ENCODE peak calls at places on chromosome 11, in seven cellular contexts. S is uterus, O is cardiac muscle cell, Q is right atrium auricular region, K is mucosa of descending colon, L is thyroid gland, J is esophagus squamous epithelium. D is an unnamed sample.

GRCh38 chr11:121583825-121584224 is 131.1 kb upstream of the SORL1-AS1 start:
- DNase-seq in S (no peak), O (no peak), Q (no peak), K (no peak), L (no peak), J (no peak), D (no peak)

GRCh38 chr11:124951341-124951740 is 2.7 kb upstream of the CCDC15 start:
- DNase-seq in S (no peak), O (no peak), Q (no peak), K (no peak), L (no peak), J (no peak), D (no peak)

GRCh38 chr11:5174934-5175333 is 20.4 kb upstream of the OR52A1 start:
- DNase-seq in S (no peak), O (no peak), Q (no peak), K (no peak), L (no peak), J (no peak), D (no peak)

GRCh38 chr11:134587345-134587744 is 175.3 kb upstream of the B3GAT1 start:
- DNase-seq in S (no peak), O (no peak), Q (peak), K (no peak), L (no peak), J (no peak), D (no peak)

GRCh38 chr11:7196396-7197146 is 55.1 kb upstream of the SYT9 start:
- DNase-seq in S (no peak), O (no peak), Q (no peak), K (no peak), L (no peak), J (no peak), D (no peak)

GRCh38 chr11:100624346-100624745 is 62.7 kb upstream of the ARHGAP42 start:
- DNase-seq in S (no peak), O (no peak), Q (no peak), K (no peak), L (no peak), J (no peak), D (no peak)

GRCh38 chr11:57530215-57530595 is 349 bp downstream of the TIMM10 start:
- DNase-seq in S (no peak), O (no peak), Q (no peak), K (no peak), L (no peak), J (no peak), D (no peak)

GRCh38 chr11:62680825-62681240 is 2.0 kb upstream of the UBXN1 start:
- DNase-seq in S (no peak), O (peak), Q (peak), K (no peak), L (no peak), J (no peak), D (peak)

GRCh38 chr11:19723572-19724342 is 11.1 kb downstream of the NAV2 start:
- DNase-seq in S (no peak), O (no peak), Q (no peak), K (no peak), L (peak), J (no peak), D (peak)

GRCh38 chr11:21769188-21769587 is 423.7 kb upstream of the ANO5 start:
- DNase-seq in S (no peak), O (no peak), Q (no peak), K (no peak), L (no peak), J (no peak), D (no peak)

GRCh38 chr11:18775492-18776292 is 15.9 kb downstream of the PTPN5 start:
- DNase-seq in S (no peak), O (peak), Q (no peak), K (peak), L (peak), J (no peak), D (peak)

GRCh38 chr11:112477152-112477928 is 216.7 kb upstream of the PLET1 start:
- DNase-seq in S (no peak), O (no peak), Q (no peak), K (no peak), L (no peak), J (no peak), D (no peak)

GRCh38 chr11:111359223-111360149 is 19.6 kb downstream of the POU2AF1 start:
- DNase-seq in S (no peak), O (no peak), Q (no peak), K (no peak), L (no peak), J (no peak), D (no peak)

GRCh38 chr11:65522640-65523322 is 2.1 kb upstream of the SCYL1 start:
- DNase-seq in S (no peak), O (no peak), Q (no peak), K (peak), L (no peak), J (no peak), D (no peak)

GRCh38 chr11:6611092-6612007 is 666 bp downstream of the TAF10 start:
- DNase-seq in S (peak), O (no peak), Q (no peak), K (peak), L (peak), J (no peak), D (no peak)

GRCh38 chr11:126495806-126496205 is 140.3 kb downstream of the ST3GAL4 start:
- DNase-seq in S (no peak), O (peak), Q (no peak), K (no peak), L (no peak), J (no peak), D (no peak)

GRCh38 chr11:115590254-115590653 is 86.0 kb upstream of the CADM1 start:
- DNase-seq in S (no peak), O (peak), Q (no peak), K (no peak), L (no peak), J (no peak), D (no peak)

GRCh38 chr11:126113515-126113957 is 50.9 kb upstream of the CDON start:
- DNase-seq in S (peak), O (peak), Q (peak), K (peak), L (peak), J (no peak), D (peak)

GRCh38 chr11:33997473-33998347 is 53.8 kb upstream of the CAPRIN1 start:
- DNase-seq in S (no peak), O (peak), Q (no peak), K (no peak), L (no peak), J (no peak), D (no peak)

GRCh38 chr11:68974421-68975194 is 6.2 kb downstream of the MRGPRD start:
- DNase-seq in S (peak), O (no peak), Q (no peak), K (no peak), L (no peak), J (no peak), D (no peak)

GRCh38 chr11:103433976-103434375 is 324.8 kb downstream of the DYNC2H1 start:
- DNase-seq in S (no peak), O (no peak), Q (no peak), K (no peak), L (no peak), J (no peak), D (peak)

GRCh38 chr11:117799634-117800033 is 2.6 kb upstream of the DSCAML1 start:
- DNase-seq in S (no peak), O (no peak), Q (no peak), K (no peak), L (no peak), J (no peak), D (no peak)

GRCh38 chr11:105553015-105553414 is 56.9 kb upstream of the GRIA4 start:
- DNase-seq in S (no peak), O (no peak), Q (no peak), K (no peak), L (no peak), J (no peak), D (no peak)

GRCh38 chr11:69032833-69033232 is 15.9 kb upstream of the TPCN2 start:
- DNase-seq in S (no peak), O (no peak), Q (no peak), K (no peak), L (no peak), J (no peak), D (no peak)

GRCh38 chr11:20032577-20033265 is 127.6 kb downstream of the DBX1 start:
- DNase-seq in S (no peak), O (no peak), Q (no peak), K (no peak), L (no peak), J (no peak), D (peak)

GRCh38 chr11:10459029-10459970 is 4.2 kb downstream of the AMPD3 start:
- DNase-seq in S (no peak), O (peak), Q (no peak), K (no peak), L (no peak), J (no peak), D (no peak)

GRCh38 chr11:125373426-125374391 is 122.4 kb downstream of the FEZ1 start:
- DNase-seq in S (no peak), O (no peak), Q (no peak), K (no peak), L (no peak), J (no peak), D (no peak)

GRCh38 chr11:131893988-131894387 is 523.6 kb downstream of the NTM start:
- DNase-seq in S (no peak), O (no peak), Q (no peak), K (no peak), L (no peak), J (no peak), D (no peak)

GRCh38 chr11:131897976-131898375 is 527.6 kb downstream of the NTM start:
- DNase-seq in S (no peak), O (no peak), Q (no peak), K (no peak), L (no peak), J (no peak), D (no peak)

GRCh38 chr11:131894615-131895544 is 524.5 kb downstream of the NTM start:
- DNase-seq in S (no peak), O (peak), Q (no peak), K (no peak), L (no peak), J (no peak), D (no peak)

GRCh38 chr11:131897247-131897646 is 526.8 kb downstream of the NTM start:
- DNase-seq in S (no peak), O (no peak), Q (no peak), K (no peak), L (no peak), J (no peak), D (no peak)

DNA sequence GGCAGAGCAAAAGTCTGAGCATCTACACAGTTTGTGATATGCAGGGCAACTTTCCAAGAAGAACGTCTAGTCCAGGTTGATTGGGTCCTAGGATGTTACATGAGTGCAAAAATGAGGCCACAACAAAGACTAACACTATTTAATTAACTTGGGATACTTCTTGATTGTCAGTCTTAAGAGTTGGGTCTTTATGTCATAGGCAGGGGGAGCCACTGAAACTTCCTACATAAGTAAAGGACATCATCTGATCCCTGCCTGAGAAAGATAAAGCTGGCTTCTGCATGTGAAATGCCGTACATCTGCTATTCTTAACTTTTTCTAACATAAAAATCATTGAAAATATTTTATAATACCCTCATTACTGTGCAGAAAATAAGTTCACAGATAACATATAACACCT is 525.5 kb downstream of the NTM start:
- DNase-seq in S (no peak), O (no peak), Q (no peak), K (no peak), L (no peak), J (no peak), D (no peak)
- TF ChIP-seq CTCF in S (no peak), O (no peak), Q (no peak), K (no peak), L (no peak), J (no peak), D (no peak)

GRCh38 chr11:128692750-128693578 is 908 bp upstream of the FLI1 start:
- DNase-seq in S (no peak), O (no peak), Q (no peak), K (peak), L (no peak), J (no peak), D (peak)

GRCh38 chr11:128690746-128691091 is 3.2 kb upstream of the FLI1 start:
- DNase-seq in S (no peak), O (no peak), Q (no peak), K (no peak), L (no peak), J (no peak), D (no peak)

GRCh38 chr11:128689586-128689945 is 4.3 kb upstream of the FLI1 start:
- DNase-seq in S (no peak), O (no peak), Q (no peak), K (no peak), L (no peak), J (no peak), D (no peak)

GRCh38 chr11:128689946-128690745 is 3.7 kb upstream of the FLI1 start:
- DNase-seq in S (no peak), O (peak), Q (no peak), K (no peak), L (peak), J (no peak), D (no peak)

GRCh38 chr11:128691802-128692749 is 1.8 kb upstream of the FLI1 start:
- DNase-seq in S (no peak), O (no peak), Q (no peak), K (no peak), L (no peak), J (no peak), D (no peak)
- H3K4me3 ChIP-seq in S (no peak), O (no peak), Q (peak), K (no peak), L (peak), J (peak), D (peak)

GRCh38 chr11:70498976-70499801 is 100.9 kb downstream of the CTTN start:
- DNase-seq in S (no peak), O (no peak), Q (no peak), K (peak), L (no peak), J (no peak), D (no peak)
- TF ChIP-seq CTCF in S (no peak), O (no peak), Q (no peak), K (no peak), L (no peak), J (no peak), D (no peak)

GRCh38 chr11:67315325-67315909 is 12.1 kb downstream of the SSH3 start:
- DNase-seq in S (no peak), O (no peak), Q (no peak), K (no peak), L (no peak), J (no peak), D (no peak)

GRCh38 chr11:67314218-67314617 is 10.9 kb downstream of the SSH3 start:
- DNase-seq in S (no peak), O (no peak), Q (no peak), K (no peak), L (no peak), J (no peak), D (no peak)

GRCh38 chr11:67318239-67318555 is 14.9 kb downstream of the SSH3 start:
- DNase-seq in S (no peak), O (no peak), Q (no peak), K (no peak), L (no peak), J (no peak), D (no peak)

GRCh38 chr11:67317365-67318238 is 14.3 kb downstream of the SSH3 start:
- DNase-seq in S (peak), O (peak), Q (peak), K (peak), L (peak), J (peak), D (peak)

GRCh38 chr11:67316882-67317364 is 13.6 kb downstream of the SSH3 start:
- DNase-seq in S (no peak), O (no peak), Q (peak), K (no peak), L (peak), J (no peak), D (no peak)
- H3K4me3 ChIP-seq in S (peak), O (peak), Q (peak), K (peak), L (peak), J (peak), D (peak)

GRCh38 chr11:3051435-3052108 is 5.7 kb downstream of the CARS1 start:
- DNase-seq in S (no peak), O (no peak), Q (no peak), K (no peak), L (no peak), J (no peak), D (no peak)
- TF ChIP-seq CTCF in S (no peak), O (peak), Q (no peak), K (no peak), L (no peak), J (no peak), D (peak)

GRCh38 chr11:66969584-66970205 is 5.4 kb upstream of the C11orf86 start:
- DNase-seq in S (no peak), O (no peak), Q (no peak), K (no peak), L (no peak), J (no peak), D (peak)

GRCh38 chr11:66971483-66971882 is 3.6 kb upstream of the C11orf86 start:
- DNase-seq in S (no peak), O (no peak), Q (no peak), K (no peak), L (no peak), J (no peak), D (no peak)

GRCh38 chr11:66967670-66968425 is 7.3 kb upstream of the C11orf86 start:
- DNase-seq in S (no peak), O (no peak), Q (peak), K (no peak), L (no peak), J (no peak), D (peak)

GRCh38 chr11:66970371-66970807 is 4.7 kb upstream of the C11orf86 start:
- DNase-seq in S (no peak), O (no peak), Q (no peak), K (no peak), L (no peak), J (no peak), D (no peak)

GRCh38 chr11:66970808-66971442 is 4.2 kb upstream of the C11orf86 start:
- DNase-seq in S (peak), O (no peak), Q (peak), K (no peak), L (no peak), J (no peak), D (peak)
- H3K4me3 ChIP-seq in S (no peak), O (no peak), Q (no peak), K (no peak), L (no peak), J (no peak), D (no peak)

D was measured in AG10803.